ENCODE peak calls at places on chromosomes 12 and 14, in five cellular contexts. One of them, this sample, is unnamed.

GRCh38 chr14:24080888-24081738 is 9.8 kb downstream of the CPNE6 start:
- DNase-seq in IMR-90: no peak
- DNase-seq in mesendoderm: peak
- DNase-seq in mesenchymal stem cell: peak
- DNase-seq in neuronal stem cell: no peak
- DNase-seq in this sample: peak

GRCh38 chr14:58465425-58465824 is 37.9 kb downstream of the KIAA0586 start:
- DNase-seq in IMR-90: peak
- DNase-seq in mesendoderm: no peak
- DNase-seq in mesenchymal stem cell: peak
- DNase-seq in neuronal stem cell: no peak
- DNase-seq in this sample: peak

GRCh38 chr14:76968621-76969063 is 59.9 kb downstream of the IRF2BPL start:
- DNase-seq in IMR-90: no peak
- DNase-seq in mesendoderm: peak
- DNase-seq in mesenchymal stem cell: no peak
- DNase-seq in neuronal stem cell: no peak
- DNase-seq in this sample: peak

GRCh38 chr12:103626498-103626897 is 39.4 kb downstream of the STAB2 start:
- DNase-seq in IMR-90: peak
- DNase-seq in mesendoderm: peak
- DNase-seq in mesenchymal stem cell: peak
- DNase-seq in neuronal stem cell: peak
- DNase-seq in this sample: no peak

GRCh38 chr14:104516906-104517305 is 62.7 kb upstream of the C14orf180 start:
- DNase-seq in IMR-90: no peak
- DNase-seq in mesendoderm: no peak
- DNase-seq in mesenchymal stem cell: no peak
- DNase-seq in neuronal stem cell: no peak
- DNase-seq in this sample: no peak

GRCh38 chr12:30953257-30953656 is 26.7 kb downstream of the TSPAN11 start:
- DNase-seq in IMR-90: no peak
- DNase-seq in mesendoderm: no peak
- DNase-seq in mesenchymal stem cell: no peak
- DNase-seq in neuronal stem cell: no peak
- DNase-seq in this sample: no peak

GRCh38 chr12:99767809-99768208 is 120.3 kb downstream of the GARIN6 start:
- DNase-seq in IMR-90: peak
- DNase-seq in mesendoderm: peak
- DNase-seq in mesenchymal stem cell: peak
- DNase-seq in neuronal stem cell: no peak
- DNase-seq in this sample: peak

GRCh38 chr12:108875280-108875679 is 4.6 kb upstream of the DAO start:
- DNase-seq in IMR-90: no peak
- DNase-seq in mesendoderm: no peak
- DNase-seq in mesenchymal stem cell: no peak
- DNase-seq in neuronal stem cell: no peak
- DNase-seq in this sample: no peak

GRCh38 chr12:41407240-41407799 is 219.2 kb downstream of the PDZRN4 start:
- DNase-seq in IMR-90: no peak
- DNase-seq in mesendoderm: peak
- DNase-seq in mesenchymal stem cell: no peak
- DNase-seq in neuronal stem cell: peak
- DNase-seq in this sample: no peak

GRCh38 chr14:85280074-85280473 is 249.9 kb upstream of the FLRT2 start:
- DNase-seq in IMR-90: peak
- DNase-seq in mesendoderm: no peak
- DNase-seq in mesenchymal stem cell: peak
- DNase-seq in neuronal stem cell: no peak
- DNase-seq in this sample: no peak

GRCh38 chr12:92068441-92068840 is 77.2 kb downstream of the BTG1 start:
- DNase-seq in IMR-90: no peak
- DNase-seq in mesendoderm: no peak
- DNase-seq in mesenchymal stem cell: no peak
- DNase-seq in neuronal stem cell: no peak
- DNase-seq in this sample: no peak

GRCh38 chr14:101563352-101563653 is 2.0 kb downstream of the DIO3 start:
- DNase-seq in IMR-90: no peak
- DNase-seq in mesendoderm: no peak
- DNase-seq in mesenchymal stem cell: no peak
- DNase-seq in neuronal stem cell: no peak
- DNase-seq in this sample: no peak

GRCh38 chr14:90644882-90645281 is 171.3 kb downstream of the TTC7B start:
- DNase-seq in IMR-90: peak
- DNase-seq in mesendoderm: no peak
- DNase-seq in mesenchymal stem cell: peak
- DNase-seq in neuronal stem cell: no peak
- DNase-seq in this sample: peak

GRCh38 chr12:753401-754237 is 1.2 kb downstream of the WNK1 start:
- DNase-seq in IMR-90: no peak
- DNase-seq in mesendoderm: peak
- DNase-seq in mesenchymal stem cell: peak
- DNase-seq in neuronal stem cell: no peak
- DNase-seq in this sample: peak

GRCh38 chr14:44901696-44902095 is 60.1 kb downstream of the KLHL28 start:
- DNase-seq in IMR-90: no peak
- DNase-seq in mesendoderm: no peak
- DNase-seq in mesenchymal stem cell: no peak
- DNase-seq in neuronal stem cell: no peak
- DNase-seq in this sample: no peak

GRCh38 chr12:64218597-64218996 is 3.5 kb downstream of the KICS2 start:
- DNase-seq in IMR-90: no peak
- DNase-seq in mesendoderm: peak
- DNase-seq in mesenchymal stem cell: no peak
- DNase-seq in neuronal stem cell: no peak
- DNase-seq in this sample: no peak

GRCh38 chr12:132003846-132004245 is 54.1 kb downstream of the EP400 start:
- DNase-seq in IMR-90: peak
- DNase-seq in mesendoderm: no peak
- DNase-seq in mesenchymal stem cell: peak
- DNase-seq in neuronal stem cell: no peak
- DNase-seq in this sample: no peak

GRCh38 chr12:121495746-121496145 is 85.1 kb downstream of the KDM2B start:
- DNase-seq in IMR-90: no peak
- DNase-seq in mesendoderm: no peak
- DNase-seq in mesenchymal stem cell: no peak
- DNase-seq in neuronal stem cell: no peak
- DNase-seq in this sample: no peak

GRCh38 chr12:1529862-1530591 is 64.4 kb downstream of the FBXL14 start:
- DNase-seq in IMR-90: no peak
- DNase-seq in mesendoderm: no peak
- DNase-seq in mesenchymal stem cell: peak
- DNase-seq in neuronal stem cell: no peak
- DNase-seq in this sample: no peak

GRCh38 chr14:61152851-61153364 is 128.2 kb downstream of the TMEM30B start:
- DNase-seq in IMR-90: peak
- DNase-seq in mesendoderm: no peak
- DNase-seq in mesenchymal stem cell: no peak
- DNase-seq in neuronal stem cell: no peak
- DNase-seq in this sample: peak

GRCh38 chr12:88419794-88420193 is 160.5 kb downstream of the KITLG start:
- DNase-seq in IMR-90: peak
- DNase-seq in mesendoderm: no peak
- DNase-seq in mesenchymal stem cell: no peak
- DNase-seq in neuronal stem cell: no peak
- DNase-seq in this sample: no peak

GRCh38 chr14:51823706-51824105 is 36.7 kb upstream of the GNG2 start:
- DNase-seq in IMR-90: peak
- DNase-seq in mesendoderm: no peak
- DNase-seq in mesenchymal stem cell: no peak
- DNase-seq in neuronal stem cell: no peak
- DNase-seq in this sample: no peak

GRCh38 chr12:101924647-101925046 is 47.3 kb downstream of the DRAM1 start:
- DNase-seq in IMR-90: peak
- DNase-seq in mesendoderm: peak
- DNase-seq in mesenchymal stem cell: peak
- DNase-seq in neuronal stem cell: no peak
- DNase-seq in this sample: peak

GRCh38 chr14:24283796-24284460 is 12.5 kb upstream of the RABGGTA start:
- DNase-seq in IMR-90: no peak
- DNase-seq in mesendoderm: no peak
- DNase-seq in mesenchymal stem cell: no peak
- DNase-seq in neuronal stem cell: no peak
- DNase-seq in this sample: no peak

GRCh38 chr12:113407931-113408585 is 4.4 kb upstream of the SDS start:
- DNase-seq in IMR-90: peak
- DNase-seq in mesendoderm: no peak
- DNase-seq in mesenchymal stem cell: no peak
- DNase-seq in neuronal stem cell: no peak
- DNase-seq in this sample: no peak

GRCh38 chr12:125687403-125687802 is 622.2 kb downstream of the AACS start:
- DNase-seq in IMR-90: no peak
- DNase-seq in mesendoderm: no peak
- DNase-seq in mesenchymal stem cell: no peak
- DNase-seq in neuronal stem cell: no peak
- DNase-seq in this sample: no peak

GRCh38 chr14:51547260-51547659 is 104.5 kb upstream of the FRMD6 start:
- DNase-seq in IMR-90: peak
- DNase-seq in mesendoderm: peak
- DNase-seq in mesenchymal stem cell: peak
- DNase-seq in neuronal stem cell: no peak
- DNase-seq in this sample: peak

GRCh38 chr14:104222396-104223036 is 84.1 kb downstream of the KIF26A start:
- DNase-seq in IMR-90: no peak
- DNase-seq in mesendoderm: no peak
- DNase-seq in mesenchymal stem cell: no peak
- DNase-seq in neuronal stem cell: no peak
- DNase-seq in this sample: no peak

GRCh38 chr12:34163443-34163842 is 141.1 kb downstream of the ALG10 start:
- DNase-seq in IMR-90: no peak
- DNase-seq in mesendoderm: no peak
- DNase-seq in mesenchymal stem cell: no peak
- DNase-seq in neuronal stem cell: no peak
- DNase-seq in this sample: no peak

GRCh38 chr12:70217416-70217815 is 25.8 kb upstream of the CNOT2 start:
- DNase-seq in IMR-90: no peak
- DNase-seq in mesendoderm: no peak
- DNase-seq in mesenchymal stem cell: no peak
- DNase-seq in neuronal stem cell: no peak
- DNase-seq in this sample: no peak

GRCh38 chr14:75147423-75148071 is 20.7 kb upstream of the NEK9 start:
- DNase-seq in IMR-90: peak
- DNase-seq in mesendoderm: peak
- DNase-seq in mesenchymal stem cell: peak
- DNase-seq in neuronal stem cell: peak
- DNase-seq in this sample: peak

GRCh38 chr14:59823190-59823589 is 47.4 kb downstream of the RTN1 start:
- DNase-seq in IMR-90: no peak
- DNase-seq in mesendoderm: no peak
- DNase-seq in mesenchymal stem cell: no peak
- DNase-seq in neuronal stem cell: no peak
- DNase-seq in this sample: no peak

GRCh38 chr12:120466560-120467315 is 2.8 kb downstream of the SRSF9 start:
- DNase-seq in IMR-90: peak
- DNase-seq in mesendoderm: peak
- DNase-seq in mesenchymal stem cell: peak
- DNase-seq in neuronal stem cell: no peak
- DNase-seq in this sample: peak

GRCh38 chr14:42930058-42930457 is 1323.4 kb downstream of the LRFN5 start:
- DNase-seq in IMR-90: peak
- DNase-seq in mesendoderm: no peak
- DNase-seq in mesenchymal stem cell: peak
- DNase-seq in neuronal stem cell: no peak
- DNase-seq in this sample: no peak
- H3K4me3 ChIP-seq in IMR-90: no peak
- H3K4me3 ChIP-seq in mesendoderm: no peak
- H3K4me3 ChIP-seq in mesenchymal stem cell: no peak
- H3K4me3 ChIP-seq in neuronal stem cell: no peak
- H3K4me3 ChIP-seq in this sample: no peak

GRCh38 chr14:49621114-49621881 is 699 bp downstream of the MGAT2 start:
- DNase-seq in IMR-90: peak
- DNase-seq in mesendoderm: peak
- DNase-seq in mesenchymal stem cell: no peak
- DNase-seq in neuronal stem cell: no peak
- DNase-seq in this sample: no peak
- H3K4ac ChIP-seq in IMR-90: peak
- H3K4ac ChIP-seq in mesendoderm: peak
- H3K4ac ChIP-seq in mesenchymal stem cell: peak
- H3K4ac ChIP-seq in neuronal stem cell: no peak
- H3K4ac ChIP-seq in this sample: peak

DNA sequence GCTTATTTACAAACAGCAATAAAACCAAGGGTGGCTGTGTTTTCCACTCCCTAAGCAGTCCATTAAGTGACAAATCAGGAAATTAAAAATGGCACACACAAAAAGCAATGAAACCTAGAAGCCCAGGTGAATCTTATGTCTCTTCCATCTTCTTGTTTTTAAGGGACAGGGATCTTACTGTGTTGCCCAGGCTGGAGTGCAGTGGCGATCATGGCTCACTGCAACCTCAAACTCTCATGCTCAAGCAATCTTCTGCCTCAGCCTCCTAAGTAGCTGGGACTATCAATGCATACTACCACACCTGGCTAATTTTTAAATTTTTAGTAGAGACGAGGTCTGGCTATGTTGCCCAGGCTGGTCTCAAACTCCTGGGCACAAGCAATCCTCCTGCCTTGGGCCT is 52.4 kb upstream of the CERS5 start:
- DNase-seq in IMR-90: no peak
- DNase-seq in mesendoderm: no peak
- DNase-seq in mesenchymal stem cell: no peak
- DNase-seq in neuronal stem cell: no peak
- DNase-seq in this sample: peak
- H3K4me3 ChIP-seq in IMR-90: peak
- H3K4me3 ChIP-seq in mesendoderm: no peak
- H3K4me3 ChIP-seq in mesenchymal stem cell: no peak
- H3K4me3 ChIP-seq in neuronal stem cell: no peak
- H3K4me3 ChIP-seq in this sample: no peak

GRCh38 chr12:115666168-115666567 is 611.3 kb downstream of the MED13L start:
- DNase-seq in IMR-90: no peak
- DNase-seq in mesendoderm: no peak
- DNase-seq in mesenchymal stem cell: no peak
- DNase-seq in neuronal stem cell: no peak
- DNase-seq in this sample: no peak

GRCh38 chr12:115657081-115658013 is 620.1 kb downstream of the MED13L start:
- DNase-seq in IMR-90: no peak
- DNase-seq in mesendoderm: no peak
- DNase-seq in mesenchymal stem cell: no peak
- DNase-seq in neuronal stem cell: no peak
- DNase-seq in this sample: no peak

GRCh38 chr12:115659422-115659821 is 618.1 kb downstream of the MED13L start:
- DNase-seq in IMR-90: no peak
- DNase-seq in mesendoderm: no peak
- DNase-seq in mesenchymal stem cell: no peak
- DNase-seq in neuronal stem cell: no peak
- DNase-seq in this sample: no peak

GRCh38 chr12:115660211-115660805 is 617.2 kb downstream of the MED13L start:
- DNase-seq in IMR-90: no peak
- DNase-seq in mesendoderm: no peak
- DNase-seq in mesenchymal stem cell: no peak
- DNase-seq in neuronal stem cell: no peak
- DNase-seq in this sample: no peak

DNA sequence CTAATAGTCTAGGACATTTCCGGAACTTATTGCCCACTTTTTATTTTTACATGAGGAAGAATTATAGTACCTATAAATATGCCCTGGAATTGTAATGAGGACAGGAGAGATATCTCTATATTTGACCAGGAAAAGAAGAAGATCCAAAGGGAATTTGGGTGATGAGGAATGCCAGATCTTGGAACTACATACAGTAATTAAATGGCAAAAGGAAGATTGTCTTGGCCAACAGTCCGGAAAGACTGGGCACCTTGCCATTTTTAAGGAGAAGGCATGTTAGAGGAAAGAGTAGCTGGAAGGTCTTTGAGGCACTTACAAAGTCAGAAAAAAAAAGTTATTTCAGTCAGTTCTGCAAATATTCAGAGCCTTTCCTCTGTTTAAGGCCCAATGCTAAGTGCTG is 616.4 kb downstream of the MED13L start:
- DNase-seq in IMR-90: no peak
- DNase-seq in mesendoderm: no peak
- DNase-seq in mesenchymal stem cell: no peak
- DNase-seq in neuronal stem cell: no peak
- DNase-seq in this sample: no peak
- H3K4ac ChIP-seq in IMR-90: no peak
- H3K4ac ChIP-seq in mesendoderm: no peak
- H3K4ac ChIP-seq in mesenchymal stem cell: no peak
- H3K4ac ChIP-seq in neuronal stem cell: no peak
- H3K4ac ChIP-seq in this sample: no peak

This sample was measured in trophoblast cell.